ENCODE peak calls at places on chromosomes 7 and 10, in four cellular contexts. M, B, Q and L are unnamed samples.

GRCh38 chr7:19557726-19558470 is 150.9 kb downstream of the POLR1F start:
- DNase-seq in M (no peak), B (no peak), Q (no peak), L (no peak)

GRCh38 chr10:53690556-53691240 is 918.1 kb upstream of the MBL2 start:
- DNase-seq in M (no peak), B (no peak), Q (no peak), L (no peak)

GRCh38 chr10:103722632-103723031 is 132.7 kb downstream of the SH3PXD2A start:
- DNase-seq in M (no peak), B (no peak), Q (no peak), L (no peak)

GRCh38 chr10:4120454-4120853 is 335.4 kb upstream of the KLF6 start:
- DNase-seq in M (no peak), B (no peak), Q (no peak), L (no peak)

GRCh38 chr7:1693419-1693990 is 23.4 kb downstream of the ELFN1 start:
- DNase-seq in M (no peak), B (no peak), Q (peak), L (no peak)

GRCh38 chr10:95832216-95833037 is 75.3 kb upstream of the CC2D2B start:
- DNase-seq in M (peak), B (peak), Q (no peak), L (no peak)

GRCh38 chr10:94725871-94726270 is 36.6 kb upstream of the CYP2C19 start:
- DNase-seq in M (no peak), B (no peak), Q (no peak), L (no peak)

GRCh38 chr7:141466151-141466904 is 84.9 kb upstream of the AGK start:
- DNase-seq in M (no peak), B (no peak), Q (no peak), L (peak)

GRCh38 chr7:26653430-26653911 is 210.9 kb downstream of the SKAP2 start:
- DNase-seq in M (no peak), B (no peak), Q (peak), L (peak)

GRCh38 chr10:88172159-88172558 is 308.7 kb downstream of the PTEN start:
- DNase-seq in M (no peak), B (no peak), Q (no peak), L (no peak)

GRCh38 chr7:90594791-90595317 is 1.3 kb upstream of the CDK14 start:
- DNase-seq in M (no peak), B (no peak), Q (peak), L (no peak)

GRCh38 chr7:142308918-142309317 is 51.1 kb upstream of the PRSS58 start:
- DNase-seq in M (no peak), B (no peak), Q (no peak), L (no peak)

GRCh38 chr10:47024399-47025252 is 113.4 kb downstream of the PTPN20 start:
- DNase-seq in M (peak), B (peak), Q (peak), L (peak)

GRCh38 chr10:132443998-132444876 is 47.2 kb downstream of the PWWP2B start:
- DNase-seq in M (no peak), B (no peak), Q (peak), L (peak)

GRCh38 chr7:30838008-30838407 is 66.8 kb downstream of the MINDY4 start:
- DNase-seq in M (no peak), B (no peak), Q (no peak), L (no peak)

GRCh38 chr7:148501707-148502139 is 88.8 kb upstream of the C7orf33 start:
- DNase-seq in M (no peak), B (no peak), Q (no peak), L (peak)

GRCh38 chr10:110168601-110169481 is 38.6 kb upstream of the MXI1 start:
- DNase-seq in M (no peak), B (no peak), Q (no peak), L (no peak)

GRCh38 chr7:20064181-20064970 is 152.8 kb downstream of the MACC1 start:
- DNase-seq in M (no peak), B (no peak), Q (no peak), L (peak)

GRCh38 chr10:3475367-3475766 is 302.8 kb upstream of the PITRM1 start:
- DNase-seq in M (no peak), B (no peak), Q (no peak), L (no peak)

GRCh38 chr7:111987115-111987826 is 218.9 kb downstream of the DOCK4 start:
- DNase-seq in M (no peak), B (no peak), Q (no peak), L (no peak)

GRCh38 chr10:80608706-80609105 is 71.0 kb downstream of the SH2D4B start:
- DNase-seq in M (no peak), B (no peak), Q (no peak), L (no peak)

GRCh38 chr7:127320974-127321373 is 68.2 kb upstream of the GRM8 start:
- DNase-seq in M (no peak), B (no peak), Q (no peak), L (no peak)

GRCh38 chr10:110358278-110358677 is 53.6 kb upstream of the SMNDC1 start:
- DNase-seq in M (no peak), B (no peak), Q (no peak), L (no peak)

GRCh38 chr7:20223356-20223755 is 6.2 kb upstream of the MACC1 start:
- DNase-seq in M (no peak), B (no peak), Q (no peak), L (no peak)

GRCh38 chr7:7772385-7772784 is 54.0 kb upstream of the RPA3 start:
- DNase-seq in M (no peak), B (no peak), Q (no peak), L (peak)

GRCh38 chr10:129759214-129760002 is 204.7 kb downstream of the EBF3 start:
- DNase-seq in M (no peak), B (no peak), Q (no peak), L (no peak)

GRCh38 chr10:35223016-35223415 is 96.4 kb downstream of the CREM start:
- DNase-seq in M (no peak), B (no peak), Q (no peak), L (no peak)

GRCh38 chr7:159086301-159086925 is 58.3 kb downstream of the VIPR2 start:
- DNase-seq in M (no peak), B (no peak), Q (no peak), L (no peak)

GRCh38 chr10:117424789-117425649 is 49.8 kb upstream of the PDZD8 start:
- DNase-seq in M (no peak), B (no peak), Q (peak), L (no peak)

GRCh38 chr10:98078774-98079173 is 48.4 kb upstream of the CRTAC1 start:
- DNase-seq in M (no peak), B (no peak), Q (no peak), L (no peak)

GRCh38 chr10:132508497-132509443 is 28.8 kb upstream of the INPP5A start:
- DNase-seq in M (no peak), B (no peak), Q (no peak), L (no peak)

GRCh38 chr10:51214207-51214896 is 140.1 kb downstream of the PRKG1 start:
- DNase-seq in M (no peak), B (no peak), Q (no peak), L (no peak)

GRCh38 chr10:119078422-119079179 is 2.0 kb downstream of the EIF3A start:
- DNase-seq in M (no peak), B (no peak), Q (no peak), L (no peak)

GRCh38 chr10:191703-192518 is 56.7 kb downstream of the ZMYND11 start:
- DNase-seq in M (no peak), B (no peak), Q (no peak), L (no peak)

GRCh38 chr7:18498327-18498726 is 2.8 kb downstream of the HDAC9 start:
- DNase-seq in M (no peak), B (no peak), Q (no peak), L (no peak)

GRCh38 chr10:48444266-48444665 is 137.8 kb downstream of the MAPK8 start:
- DNase-seq in M (no peak), B (no peak), Q (peak), L (no peak)

GRCh38 chr7:36986429-36987362 is 262.4 kb upstream of the AOAH start:
- DNase-seq in M (peak), B (peak), Q (peak), L (peak)

GRCh38 chr10:33609546-33609945 is 275.1 kb upstream of the NRP1 start:
- DNase-seq in M (no peak), B (no peak), Q (no peak), L (no peak)

GRCh38 chr10:132606536-132607316 is 69.1 kb downstream of the INPP5A start:
- DNase-seq in M (no peak), B (no peak), Q (no peak), L (no peak)

GRCh38 chr10:125156739-125157472 is 3.5 kb downstream of the CTBP2 start:
- DNase-seq in M (no peak), B (no peak), Q (no peak), L (no peak)